ENCODE peak calls at places on chromosomes 16 and 17, in eight cellular contexts. One of them, this sample, is unnamed.

GRCh38 chr17:29069526-29070041 is 26.6 kb downstream of the PIPOX start:
- DNase-seq in brain microvascular endothelial cell: no peak
- DNase-seq in A549: no peak
- DNase-seq in HT-29: peak; percentile 19
- DNase-seq in neural progenitor cell: no peak
- DNase-seq in stimulated activated CD4-positive, alpha-beta T cell treated with anti-CD3 and anti-CD28 coated beads, TNF-alpha, amount 100 ng/mL, for 48 hours: no peak
- DNase-seq in NCI-H1930: no peak
- DNase-seq in nucleus accumbens: no peak
- DNase-seq in this sample: no peak

GRCh38 chr17:71635187-71635586 is 485.6 kb upstream of the SOX9 start:
- DNase-seq in brain microvascular endothelial cell: no peak
- DNase-seq in A549: no peak
- DNase-seq in HT-29: no peak
- DNase-seq in neural progenitor cell: no peak
- DNase-seq in stimulated activated CD4-positive, alpha-beta T cell treated with anti-CD3 and anti-CD28 coated beads, TNF-alpha, amount 100 ng/mL, for 48 hours: no peak
- DNase-seq in NCI-H1930: no peak
- DNase-seq in nucleus accumbens: no peak
- DNase-seq in this sample: no peak

GRCh38 chr16:84215531-84215930 is 24.3 kb downstream of the KCNG4 start:
- DNase-seq in brain microvascular endothelial cell: no peak
- DNase-seq in A549: no peak
- DNase-seq in HT-29: no peak
- DNase-seq in neural progenitor cell: no peak
- DNase-seq in stimulated activated CD4-positive, alpha-beta T cell treated with anti-CD3 and anti-CD28 coated beads, TNF-alpha, amount 100 ng/mL, for 48 hours: no peak
- DNase-seq in NCI-H1930: no peak
- DNase-seq in nucleus accumbens: no peak
- DNase-seq in this sample: no peak

GRCh38 chr17:78359936-78360370 is at the start of gene SOCS3:
- DNase-seq in brain microvascular endothelial cell: peak; percentile 95
- DNase-seq in A549: peak; percentile 98
- DNase-seq in HT-29: peak; percentile 72
- DNase-seq in neural progenitor cell: peak; percentile 97
- DNase-seq in stimulated activated CD4-positive, alpha-beta T cell treated with anti-CD3 and anti-CD28 coated beads, TNF-alpha, amount 100 ng/mL, for 48 hours: peak; percentile 97
- DNase-seq in NCI-H1930: peak; percentile 83
- DNase-seq in nucleus accumbens: peak; percentile 95
- DNase-seq in this sample: peak; percentile 40

GRCh38 chr17:78993241-78993956 is 13.7 kb upstream of the LGALS3BP start:
- DNase-seq in brain microvascular endothelial cell: peak; percentile 32
- DNase-seq in A549: peak; percentile 78
- DNase-seq in HT-29: peak; percentile 77
- DNase-seq in neural progenitor cell: peak; percentile 69
- DNase-seq in stimulated activated CD4-positive, alpha-beta T cell treated with anti-CD3 and anti-CD28 coated beads, TNF-alpha, amount 100 ng/mL, for 48 hours: peak; percentile 30
- DNase-seq in NCI-H1930: no peak
- DNase-seq in nucleus accumbens: peak; percentile 16
- DNase-seq in this sample: no peak

GRCh38 chr16:74758801-74759200 is 15.8 kb downstream of the FA2H start:
- DNase-seq in brain microvascular endothelial cell: no peak
- DNase-seq in A549: no peak
- DNase-seq in HT-29: no peak
- DNase-seq in neural progenitor cell: no peak
- DNase-seq in stimulated activated CD4-positive, alpha-beta T cell treated with anti-CD3 and anti-CD28 coated beads, TNF-alpha, amount 100 ng/mL, for 48 hours: no peak
- DNase-seq in NCI-H1930: no peak
- DNase-seq in nucleus accumbens: no peak
- DNase-seq in this sample: no peak

GRCh38 chr17:76270770-76271668 is 5.9 kb downstream of the UBALD2 start:
- DNase-seq in brain microvascular endothelial cell: no peak
- DNase-seq in A549: no peak
- DNase-seq in HT-29: no peak
- DNase-seq in neural progenitor cell: no peak
- DNase-seq in stimulated activated CD4-positive, alpha-beta T cell treated with anti-CD3 and anti-CD28 coated beads, TNF-alpha, amount 100 ng/mL, for 48 hours: no peak
- DNase-seq in NCI-H1930: no peak
- DNase-seq in nucleus accumbens: no peak
- DNase-seq in this sample: no peak

GRCh38 chr16:66874079-66874775 is 6.1 kb upstream of the PDP2 start:
- DNase-seq in brain microvascular endothelial cell: no peak
- DNase-seq in A549: no peak
- DNase-seq in HT-29: no peak
- DNase-seq in neural progenitor cell: no peak
- DNase-seq in stimulated activated CD4-positive, alpha-beta T cell treated with anti-CD3 and anti-CD28 coated beads, TNF-alpha, amount 100 ng/mL, for 48 hours: no peak
- DNase-seq in NCI-H1930: no peak
- DNase-seq in nucleus accumbens: no peak
- DNase-seq in this sample: peak; percentile 15

GRCh38 chr16:12141556-12141955 is 165.0 kb downstream of the SNX29 start:
- DNase-seq in brain microvascular endothelial cell: no peak
- DNase-seq in A549: no peak
- DNase-seq in HT-29: no peak
- DNase-seq in neural progenitor cell: no peak
- DNase-seq in stimulated activated CD4-positive, alpha-beta T cell treated with anti-CD3 and anti-CD28 coated beads, TNF-alpha, amount 100 ng/mL, for 48 hours: no peak
- DNase-seq in NCI-H1930: no peak
- DNase-seq in nucleus accumbens: no peak
- DNase-seq in this sample: no peak

GRCh38 chr17:68346448-68346847 is 55.2 kb downstream of the ARSG start:
- DNase-seq in brain microvascular endothelial cell: no peak
- DNase-seq in A549: no peak
- DNase-seq in HT-29: no peak
- DNase-seq in neural progenitor cell: peak; percentile 60
- DNase-seq in stimulated activated CD4-positive, alpha-beta T cell treated with anti-CD3 and anti-CD28 coated beads, TNF-alpha, amount 100 ng/mL, for 48 hours: peak; percentile 73
- DNase-seq in NCI-H1930: no peak
- DNase-seq in nucleus accumbens: no peak
- DNase-seq in this sample: no peak

GRCh38 chr17:62778990-62779681 is 29.0 kb downstream of the MARCHF10 start:
- DNase-seq in brain microvascular endothelial cell: peak; percentile 97
- DNase-seq in A549: peak; percentile 68
- DNase-seq in HT-29: peak; percentile 58
- DNase-seq in neural progenitor cell: no peak
- DNase-seq in stimulated activated CD4-positive, alpha-beta T cell treated with anti-CD3 and anti-CD28 coated beads, TNF-alpha, amount 100 ng/mL, for 48 hours: no peak
- DNase-seq in NCI-H1930: no peak
- DNase-seq in nucleus accumbens: no peak
- DNase-seq in this sample: peak; percentile 78

GRCh38 chr17:75526555-75527270 is 1.2 kb downstream of the LLGL2 start:
- DNase-seq in brain microvascular endothelial cell: no peak
- DNase-seq in A549: no peak
- DNase-seq in HT-29: peak; percentile 52
- DNase-seq in neural progenitor cell: peak; percentile 42
- DNase-seq in stimulated activated CD4-positive, alpha-beta T cell treated with anti-CD3 and anti-CD28 coated beads, TNF-alpha, amount 100 ng/mL, for 48 hours: no peak
- DNase-seq in NCI-H1930: no peak
- DNase-seq in nucleus accumbens: no peak
- DNase-seq in this sample: no peak

GRCh38 chr17:33948299-33948698 is 306.8 kb upstream of the CCL2 start:
- DNase-seq in brain microvascular endothelial cell: no peak
- DNase-seq in A549: no peak
- DNase-seq in HT-29: no peak
- DNase-seq in neural progenitor cell: no peak
- DNase-seq in stimulated activated CD4-positive, alpha-beta T cell treated with anti-CD3 and anti-CD28 coated beads, TNF-alpha, amount 100 ng/mL, for 48 hours: no peak
- DNase-seq in NCI-H1930: no peak
- DNase-seq in nucleus accumbens: no peak
- DNase-seq in this sample: no peak

GRCh38 chr17:2949469-2950044 is 113.8 kb downstream of the OR1D5 start:
- DNase-seq in brain microvascular endothelial cell: no peak
- DNase-seq in A549: peak; percentile 87
- DNase-seq in HT-29: no peak
- DNase-seq in neural progenitor cell: no peak
- DNase-seq in stimulated activated CD4-positive, alpha-beta T cell treated with anti-CD3 and anti-CD28 coated beads, TNF-alpha, amount 100 ng/mL, for 48 hours: no peak
- DNase-seq in NCI-H1930: no peak
- DNase-seq in nucleus accumbens: no peak
- DNase-seq in this sample: no peak

GRCh38 chr16:13957197-13958078 is 37.5 kb downstream of the ERCC4 start:
- DNase-seq in brain microvascular endothelial cell: peak; percentile 91
- DNase-seq in A549: peak; percentile 76
- DNase-seq in HT-29: peak; percentile 86
- DNase-seq in neural progenitor cell: peak; percentile 28
- DNase-seq in stimulated activated CD4-positive, alpha-beta T cell treated with anti-CD3 and anti-CD28 coated beads, TNF-alpha, amount 100 ng/mL, for 48 hours: no peak
- DNase-seq in NCI-H1930: no peak
- DNase-seq in nucleus accumbens: peak; percentile 40
- DNase-seq in this sample: peak; percentile 47

GRCh38 chr17:37447641-37448040 is 41.0 kb downstream of the TADA2A start:
- DNase-seq in brain microvascular endothelial cell: peak; percentile 14
- DNase-seq in A549: peak; percentile 26
- DNase-seq in HT-29: no peak
- DNase-seq in neural progenitor cell: no peak
- DNase-seq in stimulated activated CD4-positive, alpha-beta T cell treated with anti-CD3 and anti-CD28 coated beads, TNF-alpha, amount 100 ng/mL, for 48 hours: no peak
- DNase-seq in NCI-H1930: no peak
- DNase-seq in nucleus accumbens: no peak
- DNase-seq in this sample: no peak